ENCODE peak calls at places on chromosomes 11 and 22, in four cellular contexts. O is neuronal stem cell, A is ascending aorta, J is fibroblast of lung. D is an unnamed sample. For H3K36me3 and H3K27me3, the result is how much of the 10 kb centered on the place peaks cover.

GRCh38 chr11:107359701-107360100 is 97.9 kb downstream of the CWF19L2 start:
- DNase-seq in J (no peak), O (no peak), A (no peak), D (no peak)

GRCh38 chr22:46240506-46240905 is 9.6 kb downstream of the CDPF1 start:
- DNase-seq in O (no peak), J (no peak), A (no peak), D (no peak)

GRCh38 chr11:132220464-132220863 is 850.0 kb downstream of the NTM start:
- DNase-seq in O (no peak), J (peak), A (no peak), D (no peak)

GRCh38 chr22:46350646-46351045 is 15.1 kb downstream of the TRMU start:
- DNase-seq in O (no peak), J (no peak), A (no peak), D (no peak)

GRCh38 chr22:42990131-42990838 is 24.7 kb downstream of the PACSIN2 start:
- DNase-seq in J (peak), A (no peak), O (no peak), D (no peak)

GRCh38 chr11:9814108-9814507 is 150.2 kb downstream of the SWAP70 start:
- DNase-seq in O (no peak), J (no peak), A (no peak), D (no peak)

GRCh38 chr22:48135641-48136040 is 1373.2 kb downstream of the TBC1D22A start:
- DNase-seq in A (no peak), O (no peak), J (no peak), D (no peak)

GRCh38 chr22:50072714-50073538 is 12.3 kb downstream of the MLC1 start:
- DNase-seq in A (no peak), O (no peak), J (no peak), D (peak)

GRCh38 chr22:43945632-43946390 is 9.4 kb upstream of the SAMM50 start:
- DNase-seq in A (no peak), O (peak), J (peak), D (peak)

GRCh38 chr11:95108159-95108611 is 18.5 kb downstream of the ENDOD1 start:
- DNase-seq in J (peak), A (peak), O (no peak), D (no peak)

GRCh38 chr11:132177106-132177505 is 806.7 kb downstream of the NTM start:
- DNase-seq in J (peak), O (peak), A (no peak), D (no peak)

GRCh38 chr11:3226846-3227567 is 5.2 kb downstream of the MRGPRE start:
- DNase-seq in J (no peak), O (no peak), A (no peak), D (peak)

DNA sequence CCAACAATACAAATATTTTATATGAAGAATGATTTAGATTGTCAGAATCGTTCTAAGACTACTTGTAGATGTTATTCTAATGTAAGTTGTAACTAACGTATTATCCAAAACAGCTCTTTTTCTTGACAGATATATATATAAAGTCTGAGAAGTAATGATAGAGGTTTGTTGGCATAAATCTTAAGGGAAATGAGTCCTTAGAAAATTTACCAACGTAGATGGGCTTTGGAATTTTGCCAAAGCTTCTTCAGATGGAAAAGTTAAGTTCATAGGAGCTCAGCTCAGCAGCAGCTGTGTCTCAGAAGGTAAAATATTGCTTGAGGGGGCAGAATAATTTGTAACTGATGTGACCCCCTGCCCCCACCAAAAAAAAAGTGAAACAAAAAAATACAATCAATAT is 66.7 kb downstream of the BID start:
- DNase-seq in J (peak), A (no peak), O (no peak), D (no peak)
- H3K4me3 ChIP-seq in J (peak), A (peak), O (no peak), D (no peak)

DNA sequence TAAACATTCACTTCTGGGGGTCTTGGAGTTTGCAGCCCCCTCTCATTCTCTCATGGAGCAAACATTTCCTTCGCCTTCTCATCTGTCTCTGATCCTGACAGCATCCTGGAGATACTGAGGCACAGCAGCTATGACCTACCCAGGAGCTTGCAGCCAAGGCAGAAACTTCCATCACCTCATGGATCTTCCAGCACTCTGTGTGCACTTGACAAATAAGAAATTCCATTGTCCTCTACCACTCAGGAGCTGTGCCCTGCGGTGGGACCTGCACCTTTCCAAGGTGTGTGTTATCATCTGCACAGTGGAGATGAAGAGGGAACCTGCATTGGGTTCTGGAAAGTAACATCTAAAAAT is 49.1 kb downstream of the GGTLC2 start:
- DNase-seq in A (no peak), O (no peak), J (no peak), D (no peak)
- H3K36me3 ChIP-seq in A (under half), O (under half), J (under half), D (under half)

GRCh38 chr11:17696741-17697140 is 22.6 kb upstream of the MYOD1 start:
- DNase-seq in O (no peak), A (no peak), J (no peak), D (no peak)

GRCh38 chr11:17695454-17696441 is 23.6 kb upstream of the MYOD1 start:
- DNase-seq in J (no peak), O (no peak), A (no peak), D (peak)

GRCh38 chr11:17693531-17693930 is 25.8 kb upstream of the MYOD1 start:
- DNase-seq in J (no peak), A (no peak), O (no peak), D (no peak)

GRCh38 chr11:17692931-17693330 is 26.4 kb upstream of the MYOD1 start:
- DNase-seq in J (no peak), O (no peak), A (no peak), D (no peak)

DNA sequence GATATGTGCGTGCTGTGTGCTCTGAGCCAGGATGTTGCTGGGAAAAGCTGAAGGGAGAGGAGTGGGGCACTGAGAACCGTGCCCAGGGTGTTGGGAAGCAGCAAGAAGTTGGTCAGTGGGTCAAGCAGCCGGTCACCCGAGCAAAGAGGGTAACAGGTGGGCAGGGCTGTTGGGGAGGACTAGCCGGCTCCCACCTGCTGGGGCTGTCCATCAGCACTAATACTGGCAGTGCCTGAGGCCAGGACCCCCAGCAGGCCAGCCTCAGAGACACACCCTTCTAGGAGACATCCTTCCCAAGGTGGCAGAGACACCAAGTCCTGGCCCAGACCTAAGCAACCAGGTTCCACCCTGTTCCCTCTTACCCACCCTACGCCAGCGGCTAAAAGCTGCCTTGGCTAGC is 24.7 kb upstream of the MYOD1 start:
- DNase-seq in O (no peak), J (no peak), A (no peak), D (peak)
- H3K27me3 ChIP-seq in O (half or more), J (under half), A (under half), D (under half)

GRCh38 chr11:64035081-64035524 is 628 bp upstream of the FLRT1 start:
- DNase-seq in A (no peak), J (no peak), O (no peak), D (no peak)

GRCh38 chr11:64034411-64034811 is 1.3 kb upstream of the FLRT1 start:
- DNase-seq in O (no peak), J (no peak), A (no peak), D (peak)

GRCh38 chr11:64036081-64037026 is 623 bp downstream of the FLRT1 start:
- DNase-seq in O (no peak), J (peak), A (no peak), D (peak)

GRCh38 chr11:64037027-64037633 is 1.4 kb downstream of the FLRT1 start:
- DNase-seq in O (no peak), A (no peak), J (no peak), D (peak)

DNA sequence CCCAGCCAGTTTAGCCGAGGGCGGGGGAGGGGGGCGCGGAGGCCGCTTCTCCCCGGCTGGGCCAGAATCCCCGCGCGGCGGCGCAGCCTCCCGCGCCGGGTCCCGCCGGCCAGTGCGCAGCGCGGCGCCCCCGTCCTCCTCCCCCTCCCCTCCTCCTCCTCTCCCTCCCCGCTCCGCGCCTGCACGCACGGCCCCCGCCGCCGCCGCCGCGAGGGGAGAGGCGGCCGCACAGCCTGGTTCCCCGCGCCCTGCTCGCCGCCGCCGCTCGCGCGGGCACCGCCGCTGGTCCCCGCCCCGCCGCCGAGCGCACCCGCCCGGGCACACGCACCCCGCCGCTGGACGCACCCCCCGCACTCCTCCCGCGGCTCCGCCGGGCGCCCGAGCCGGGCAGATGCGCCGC is at the start of gene FLRT1:
- DNase-seq in O (no peak), J (no peak), A (no peak), D (peak)
- H3K4me3 ChIP-seq in O (peak), J (peak), A (peak), D (peak)